ENCODE peak calls at places on chromosomes 1 and 21, in seven cellular contexts. Z is AG09319, K is astrocyte of the spinal cord, W is adrenal gland, G is keratinocyte, E is brain microvascular endothelial cell, L is GM12864. X is an unnamed sample.

GRCh38 chr21:33270986-33271385 is 4.8 kb downstream of the IL10RB start:
- DNase-seq in K (no peak), Z (no peak), L (no peak), W (no peak), E (no peak), G (no peak), X (no peak)

GRCh38 chr1:29590583-29591555 is 354.5 kb downstream of the PTPRU start:
- DNase-seq in W (no peak), E (no peak), L (no peak), G (no peak), Z (no peak), K (peak; percentile 39), X (peak; percentile 21)

GRCh38 chr1:66712819-66713218 is 39.4 kb upstream of the DYNLT5 start:
- DNase-seq in L (no peak), G (no peak), K (no peak), E (no peak), W (no peak), Z (no peak), X (no peak)

GRCh38 chr1:214285622-214286440 is 4.9 kb downstream of the SMYD2 start:
- DNase-seq in W (no peak), L (no peak), Z (no peak), G (no peak), K (no peak), E (no peak), X (no peak)

GRCh38 chr1:185672719-185673360 is 61.4 kb upstream of the HMCN1 start:
- DNase-seq in L (no peak), Z (no peak), G (no peak), W (peak; percentile 29), K (no peak), E (no peak), X (no peak)

GRCh38 chr1:46547481-46548383 is 3.7 kb downstream of the KNCN start:
- DNase-seq in L (no peak), Z (no peak), K (peak; percentile 56), G (no peak), E (peak; percentile 47), W (peak; percentile 31), X (peak; percentile 62)

GRCh38 chr1:74266001-74266400 is 30.8 kb downstream of the TNNI3K start:
- DNase-seq in W (no peak), G (no peak), E (no peak), Z (no peak), K (no peak), L (no peak), X (no peak)

GRCh38 chr21:41432567-41433460 is 6.8 kb downstream of the MX1 start:
- DNase-seq in G (no peak), Z (no peak), L (no peak), E (no peak), K (no peak), W (no peak), X (no peak)

GRCh38 chr1:230463326-230463725 is 37.2 kb upstream of the PGBD5 start:
- DNase-seq in W (no peak), E (no peak), Z (no peak), K (no peak), L (no peak), G (no peak), X (no peak)

GRCh38 chr1:226912587-226913176 is 27.4 kb upstream of the COQ8A start:
- DNase-seq in E (peak; percentile 5), W (peak; percentile 69), K (peak; percentile 31), G (no peak), Z (no peak), L (no peak), X (peak; percentile 6)

GRCh38 chr1:6007318-6008083 is 15.3 kb upstream of the NPHP4 start:
- DNase-seq in Z (no peak), G (no peak), E (no peak), K (no peak), L (no peak), W (no peak), X (peak; percentile 40)

GRCh38 chr1:1309525-1310385 is 1.4 kb downstream of the PUSL1 start:
- DNase-seq in W (no peak), Z (no peak), K (no peak), G (no peak), L (no peak), E (no peak), X (no peak)

GRCh38 chr1:12276225-12276624 is 46.4 kb downstream of the VPS13D start:
- DNase-seq in E (peak; percentile 34), K (peak; percentile 48), G (no peak), W (peak; percentile 4), Z (peak; percentile 10), L (no peak), X (peak; percentile 51)

GRCh38 chr1:44785027-44785376 is 3.0 kb downstream of the BEST4 start:
- DNase-seq in W (no peak), K (no peak), E (no peak), G (no peak), L (no peak), Z (no peak), X (no peak)
- TF ChIP-seq CTCF in W (no peak), K (no peak), E (peak; percentile 0), G (no peak), L (no peak), Z (no peak), X (no peak)

DNA sequence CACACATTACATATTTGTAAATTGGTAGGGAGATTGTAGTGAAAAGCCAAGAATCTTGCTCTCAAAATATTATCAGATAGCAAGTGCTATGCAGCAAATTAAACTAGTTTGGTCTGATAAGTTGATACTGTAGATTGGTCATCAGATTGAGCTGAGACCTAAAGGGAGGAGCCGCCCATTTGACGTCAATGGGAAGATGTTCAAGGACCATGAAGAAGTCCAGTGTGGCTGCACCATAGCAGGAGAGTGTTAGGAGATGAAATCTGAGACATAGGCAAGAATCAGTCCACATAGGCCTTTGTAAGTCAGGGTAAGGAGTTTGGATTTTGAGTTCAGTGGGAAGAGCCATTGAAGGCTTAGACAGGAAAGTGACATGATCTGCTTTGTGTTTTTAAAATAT is 16.3 kb downstream of the ZMPSTE24 start:
- DNase-seq in Z (no peak), W (peak; percentile 62), L (no peak), G (no peak), K (no peak), E (no peak), X (no peak)
- TF ChIP-seq CTCF in Z (no peak), W (no peak), L (no peak), G (no peak), K (no peak), E (no peak), X (no peak)

DNA sequence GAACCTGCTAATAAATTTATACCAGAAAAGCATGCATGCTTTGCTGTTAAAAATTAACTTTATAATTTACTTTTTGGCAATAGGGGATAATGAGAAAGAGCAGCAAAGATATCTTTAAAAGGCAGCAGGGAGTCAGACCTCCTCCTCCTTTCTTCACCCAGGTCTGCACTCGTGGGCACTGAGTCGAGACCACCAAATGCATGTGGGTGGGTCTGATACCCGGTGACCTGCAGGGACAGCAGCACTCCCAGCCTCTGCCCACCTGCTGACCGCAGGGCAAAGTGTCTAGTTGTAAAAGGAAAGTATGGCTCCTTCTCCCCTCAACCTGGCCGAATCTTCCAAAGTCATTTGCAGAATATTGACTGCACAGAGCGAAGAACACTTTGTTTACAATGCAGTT is 43.7 kb upstream of the KIF26B start:
- DNase-seq in E (no peak), W (no peak), K (no peak), L (no peak), G (no peak), Z (no peak), X (no peak)
- TF ChIP-seq CTCF in E (no peak), W (no peak), K (no peak), L (no peak), G (no peak), Z (no peak), X (no peak)

GRCh38 chr1:85259866-85260345 is 444 bp upstream of the C1orf52 start:
- DNase-seq in W (no peak), Z (no peak), E (peak; percentile 29), G (no peak), K (no peak), L (no peak), X (peak; percentile 62)
- TF ChIP-seq CTCF in W (no peak), Z (no peak), E (no peak), G (no peak), K (no peak), L (no peak), X (no peak)

X was measured in IMR-90.